ENCODE peak calls at places on chromosomes 5 and 9, in five cellular contexts. J is AG04449, I is neural crest cell, K is RWPE1, P is GM13977. N is an unnamed sample.

GRCh38 chr5:668299-668995 is 24.7 kb downstream of the TPPP start:
- DNase-seq in J (no peak), I (no peak), K (no peak), P (no peak), N (no peak)

GRCh38 chr5:177350776-177351391 is 584 bp downstream of the LMAN2 start:
- DNase-seq in J (no peak), I (no peak), K (no peak), P (no peak), N (no peak)

GRCh38 chr9:627571-627970 is 213.9 kb upstream of the DMRT1 start:
- DNase-seq in J (no peak), I (no peak), K (no peak), P (no peak), N (no peak)

GRCh38 chr5:148471379-148471778 is 87.6 kb downstream of the FBXO38 start:
- DNase-seq in J (no peak), I (no peak), K (no peak), P (no peak), N (no peak)

GRCh38 chr5:5297432-5298067 is 124.9 kb upstream of the ICE1 start:
- DNase-seq in J (no peak), I (no peak), K (no peak), P (no peak), N (no peak)

GRCh38 chr5:32708949-32709348 is 2.2 kb upstream of the NPR3 start:
- DNase-seq in J (no peak), I (no peak), K (no peak), P (peak), N (no peak)

GRCh38 chr9:101275671-101276250 is 109.0 kb downstream of the BAAT start:
- DNase-seq in J (no peak), I (no peak), K (no peak), P (no peak), N (peak)

GRCh38 chr5:54040018-54040417 is 270.4 kb downstream of the ARL15 start:
- DNase-seq in J (no peak), I (no peak), K (no peak), P (no peak), N (no peak)

GRCh38 chr9:7967851-7968250 is 168.3 kb upstream of the DMAC1 start:
- DNase-seq in J (no peak), I (no peak), K (no peak), P (no peak), N (no peak)

GRCh38 chr9:34276772-34277171 is 52.3 kb downstream of the KIF24 start:
- DNase-seq in J (no peak), I (no peak), K (no peak), P (no peak), N (no peak)

GRCh38 chr5:113663879-113664278 is 150.4 kb downstream of the YTHDC2 start:
- DNase-seq in J (no peak), I (peak), K (no peak), P (peak), N (peak)

GRCh38 chr9:38256461-38256860 is 136.0 kb upstream of the ALDH1B1 start:
- DNase-seq in J (no peak), I (no peak), K (no peak), P (no peak), N (no peak)

GRCh38 chr9:38254151-38254550 is 138.4 kb upstream of the ALDH1B1 start:
- DNase-seq in J (no peak), I (no peak), K (no peak), P (no peak), N (no peak)

GRCh38 chr9:38255599-38255998 is 136.9 kb upstream of the ALDH1B1 start:
- DNase-seq in J (no peak), I (no peak), K (no peak), P (no peak), N (no peak)

GRCh38 chr9:38253200-38253599 is 139.3 kb upstream of the ALDH1B1 start:
- DNase-seq in J (no peak), I (no peak), K (no peak), P (no peak), N (no peak)

DNA sequence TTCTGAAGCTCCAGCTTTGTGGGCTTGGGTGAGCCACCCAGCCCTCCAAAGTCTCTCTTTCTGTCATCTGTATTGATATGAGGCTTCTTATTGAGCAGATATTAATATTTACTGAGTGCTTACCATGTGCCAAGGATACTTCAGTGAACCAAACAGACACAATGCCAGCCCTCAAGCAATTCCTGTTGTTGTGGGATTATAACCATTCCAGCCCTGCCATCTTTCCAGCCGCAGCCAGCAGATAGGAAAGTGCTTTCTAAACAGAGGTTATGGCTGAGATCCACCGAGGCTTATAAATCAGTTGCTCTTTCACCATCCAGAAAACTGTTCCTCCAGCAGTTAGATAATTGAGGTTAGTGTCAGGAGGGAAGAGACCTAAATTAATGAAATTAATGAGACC is 137.7 kb upstream of the ALDH1B1 start:
- DNase-seq in J (no peak), I (no peak), K (no peak), P (no peak), N (no peak)
- TF ChIP-seq CTCF in J (no peak), I (no peak), K (no peak), P (no peak), N (no peak)

GRCh38 chr9:121721770-121722169 is 70.3 kb downstream of the DAB2IP start:
- DNase-seq in J (no peak), I (no peak), K (no peak), P (no peak), N (no peak)

GRCh38 chr9:121718501-121718900 is 67.1 kb downstream of the DAB2IP start:
- DNase-seq in J (no peak), I (no peak), K (peak), P (no peak), N (no peak)

GRCh38 chr9:121720992-121721350 is 69.5 kb downstream of the DAB2IP start:
- DNase-seq in J (no peak), I (no peak), K (no peak), P (no peak), N (no peak)

GRCh38 chr9:121718063-121718462 is 66.6 kb downstream of the DAB2IP start:
- DNase-seq in J (no peak), I (no peak), K (no peak), P (no peak), N (no peak)

DNA sequence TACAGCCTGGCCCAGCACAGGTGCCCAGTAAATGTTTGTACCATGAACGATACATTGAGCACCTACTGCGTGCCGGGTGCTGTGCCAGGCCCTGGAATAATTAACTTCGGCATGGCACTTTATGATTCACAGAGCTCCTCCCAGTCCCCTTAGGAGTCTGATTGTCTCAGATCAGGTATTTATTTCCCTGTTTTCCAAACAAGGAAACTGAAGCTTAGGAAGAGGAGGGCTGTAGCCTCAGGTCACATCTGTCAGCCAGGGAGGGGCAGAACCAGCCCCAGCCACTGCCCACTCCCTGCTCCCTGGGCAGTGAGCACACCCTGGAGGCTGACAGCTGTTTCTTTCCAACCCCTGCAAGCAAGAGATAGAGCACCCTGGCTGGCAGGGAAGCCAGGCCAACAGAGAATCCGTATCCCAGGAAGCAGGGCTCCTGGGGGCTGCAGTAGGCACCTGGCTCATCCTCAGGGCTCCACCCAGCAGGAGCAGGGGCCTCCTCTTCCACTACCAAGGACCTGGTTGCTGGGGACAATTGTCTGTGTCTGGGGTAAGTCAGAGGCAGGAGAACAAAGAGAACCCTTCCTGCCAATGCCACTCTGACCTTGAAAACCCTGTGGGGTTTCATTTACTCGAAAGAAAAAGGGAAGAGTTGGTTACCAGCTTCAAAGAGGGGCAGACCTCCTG is 69.0 kb downstream of the DAB2IP start:
- DNase-seq in J (no peak), I (no peak), K (peak), P (no peak), N (no peak)
- TF ChIP-seq CTCF in J (no peak), I (no peak), K (no peak), P (no peak), N (no peak)

DNA sequence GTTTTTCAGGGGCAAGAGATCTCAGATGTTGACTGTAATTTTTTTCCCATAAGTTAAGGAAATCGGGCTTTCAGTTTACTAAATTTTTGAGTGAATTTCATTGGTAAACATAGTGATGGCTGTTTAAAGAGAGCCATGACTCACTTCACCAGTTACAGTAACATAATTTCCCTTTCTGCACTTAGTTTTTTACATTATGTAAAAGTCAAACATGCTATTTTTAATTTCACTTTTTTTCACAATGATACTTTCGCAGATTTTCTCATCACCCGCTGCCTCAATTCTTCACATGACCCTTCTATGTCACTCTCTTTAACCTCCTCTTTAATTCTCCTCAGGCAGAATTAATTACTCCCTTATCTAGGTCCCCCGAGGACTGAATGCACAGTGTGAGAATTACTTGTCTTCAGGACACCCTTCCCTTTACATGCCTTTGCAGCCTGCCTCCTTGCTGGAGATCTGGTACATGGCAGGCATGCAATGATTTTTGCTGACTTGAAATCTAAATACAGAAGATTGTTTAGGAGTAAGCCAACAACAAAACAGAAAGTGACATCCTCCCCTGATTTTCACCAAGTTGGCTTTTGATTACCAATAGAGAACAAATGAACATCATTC is 217.5 kb upstream of the S1PR3 start:
- DNase-seq in J (no peak), I (no peak), K (no peak), P (no peak), N (peak)
- TF ChIP-seq CTCF in J (peak), I (peak), K (no peak), P (no peak), N (peak)

GRCh38 chr5:9774472-9775079 is 144.4 kb upstream of the TAS2R1 start:
- DNase-seq in J (no peak), I (no peak), K (no peak), P (no peak), N (peak)
- TF ChIP-seq CTCF in J (peak), I (no peak), K (no peak), P (peak), N (no peak)

GRCh38 chr9:36911037-36911436 is 123.0 kb downstream of the PAX5 start:
- DNase-seq in J (no peak), I (no peak), K (no peak), P (no peak), N (no peak)
- TF ChIP-seq CTCF in J (no peak), I (no peak), K (peak), P (no peak), N (peak)

GRCh38 chr5:132219981-132220380 is 7.7 kb downstream of the P4HA2 start:
- DNase-seq in J (no peak), I (no peak), K (no peak), P (no peak), N (no peak)

GRCh38 chr5:132223861-132224260 is 3.8 kb downstream of the P4HA2 start:
- DNase-seq in J (no peak), I (no peak), K (no peak), P (no peak), N (no peak)

GRCh38 chr5:132220476-132220875 is 7.2 kb downstream of the P4HA2 start:
- DNase-seq in J (no peak), I (no peak), K (no peak), P (no peak), N (no peak)

GRCh38 chr5:132222649-132223038 is 5.0 kb downstream of the P4HA2 start:
- DNase-seq in J (no peak), I (no peak), K (no peak), P (peak), N (no peak)

DNA sequence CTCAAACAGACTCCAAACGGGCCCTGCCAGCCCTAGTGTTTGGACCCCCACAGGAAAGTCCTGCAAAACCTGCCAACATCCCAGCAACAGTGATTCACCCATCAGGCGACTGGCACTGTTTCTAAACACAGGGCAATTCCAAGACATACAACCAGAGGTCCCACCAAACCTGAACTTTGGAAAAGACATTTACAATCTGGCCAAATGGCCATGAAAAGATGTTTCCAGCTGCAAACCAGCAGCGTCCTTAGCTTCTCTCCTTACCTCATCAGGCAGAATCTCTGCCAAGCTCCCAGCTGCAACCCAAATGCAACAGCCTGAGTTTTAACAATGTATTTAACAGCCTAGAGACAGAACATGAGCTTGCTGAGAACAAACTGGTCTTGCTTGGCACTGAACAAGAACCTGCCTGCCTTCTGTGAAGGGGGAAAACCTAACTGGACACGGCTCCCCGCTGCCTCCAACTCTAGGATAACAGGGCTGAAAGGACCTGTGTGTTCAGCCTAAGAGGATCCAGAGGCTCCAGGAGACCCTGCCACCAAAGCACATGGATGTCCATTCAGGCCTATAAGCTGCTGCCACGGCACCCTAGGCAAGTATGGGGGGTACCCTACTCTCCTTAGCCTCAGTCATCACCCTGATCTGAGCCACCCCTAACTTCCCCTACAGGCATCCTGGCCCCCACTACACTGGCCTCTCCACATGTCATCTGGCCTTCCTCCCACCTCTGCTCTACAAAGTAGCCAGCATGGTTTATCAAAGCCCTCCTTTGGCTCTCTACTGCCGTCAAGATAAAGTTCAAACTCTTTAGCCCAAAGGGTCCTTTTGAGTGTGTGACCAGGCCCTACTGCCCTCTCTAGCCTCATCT is 5.6 kb downstream of the P4HA2 start:
- DNase-seq in J (no peak), I (no peak), K (no peak), P (no peak), N (no peak)
- TF ChIP-seq CTCF in J (no peak), I (no peak), K (no peak), P (no peak), N (no peak)

GRCh38 chr5:171855798-171856772 is 70.5 kb downstream of the SMIM23 start:
- DNase-seq in J (no peak), I (no peak), K (no peak), P (no peak), N (no peak)

GRCh38 chr5:171855265-171855664 is 69.6 kb downstream of the SMIM23 start:
- DNase-seq in J (no peak), I (no peak), K (no peak), P (no peak), N (no peak)

GRCh38 chr5:171857537-171857936 is 71.9 kb downstream of the SMIM23 start:
- DNase-seq in J (no peak), I (no peak), K (no peak), P (no peak), N (no peak)

GRCh38 chr5:171861383-171861782 is 75.8 kb downstream of the SMIM23 start:
- DNase-seq in J (no peak), I (no peak), K (no peak), P (no peak), N (no peak)

DNA sequence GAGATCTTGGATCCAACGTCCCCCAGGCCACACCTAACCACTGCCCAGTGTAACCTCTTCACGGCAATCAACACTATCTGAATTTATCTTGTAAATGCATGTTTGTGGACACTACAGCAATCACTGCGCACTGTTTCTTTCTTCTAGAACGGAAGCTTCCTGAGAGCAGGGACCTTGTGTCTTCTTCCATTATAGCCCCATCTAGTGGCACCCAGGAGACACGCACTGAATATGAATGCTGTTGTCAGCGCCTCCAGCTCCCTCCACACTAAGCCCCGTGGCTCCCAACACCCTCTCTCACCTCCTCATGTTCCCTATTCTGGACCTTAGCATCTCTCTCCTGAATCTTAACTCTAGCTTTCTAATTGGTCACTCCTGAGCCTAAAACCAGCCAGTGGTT is 72.7 kb downstream of the SMIM23 start:
- DNase-seq in J (no peak), I (no peak), K (peak), P (no peak), N (peak)
- TF ChIP-seq CTCF in J (peak), I (peak), K (peak), P (peak), N (peak)

DNA sequence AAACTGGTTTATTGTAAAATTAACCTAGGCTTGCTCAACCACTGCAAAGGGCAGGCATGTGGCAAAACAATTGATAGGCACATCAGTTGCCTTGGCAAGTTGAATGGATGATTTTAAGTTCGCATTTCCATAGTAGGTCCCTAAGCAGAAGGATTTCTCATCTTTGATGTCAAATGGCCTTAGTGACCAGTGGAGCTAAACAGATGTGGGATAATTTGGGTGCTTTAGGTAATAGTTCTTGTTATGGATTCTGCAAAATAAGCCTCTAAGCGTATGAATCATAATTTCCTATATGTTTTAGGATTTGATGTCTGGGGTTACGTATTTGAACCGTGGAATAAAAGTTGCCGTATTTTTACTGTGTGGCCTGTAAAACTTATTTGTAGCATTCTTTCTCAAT is 182.4 kb downstream of the CD180 start:
- DNase-seq in J (no peak), I (no peak), K (no peak), P (no peak), N (no peak)
- TF ChIP-seq CTCF in J (no peak), I (no peak), K (no peak), P (no peak), N (no peak)

GRCh38 chr5:71589903-71590302 is 2.8 kb downstream of the MCCC2 start:
- DNase-seq in J (no peak), I (no peak), K (no peak), P (peak), N (no peak)

GRCh38 chr5:71586052-71586940 is 844 bp upstream of the MCCC2 start:
- DNase-seq in J (no peak), I (no peak), K (no peak), P (peak), N (no peak)

GRCh38 chr5:71586941-71587708 is at the start of gene MCCC2:
- DNase-seq in J (peak), I (peak), K (peak), P (peak), N (peak)

GRCh38 chr5:71588533-71588885 is 1.4 kb downstream of the MCCC2 start:
- DNase-seq in J (no peak), I (no peak), K (no peak), P (no peak), N (no peak)

GRCh38 chr5:71587709-71588532 is 781 bp downstream of the MCCC2 start:
- DNase-seq in J (no peak), I (no peak), K (no peak), P (peak), N (no peak)
- TF ChIP-seq CTCF in J (no peak), I (no peak), K (no peak), P (peak), N (no peak)